ENCODE peak calls at places on chromosomes 6 and 20, in seven cellular contexts. U is endodermal cell, D is Karpas-422, C is lower lobe of right lung, E is tibial nerve, M is keratinocyte, F is pancreas. K is an unnamed sample.
A peak's percentile ranks its signal among the peaks of the same experiment; 100 is the strongest.

GRCh38 chr6:113067612-113068262 is 720.6 kb downstream of the RFPL4B start:
- DNase-seq in D (no peak), M (no peak), C (no peak), U (no peak), F (no peak), E (no peak), K (no peak)

GRCh38 chr20:19889011-19889953 is 127.9 kb upstream of the NAA20 start:
- DNase-seq in D (no peak), M (no peak), E (peak; percentile 40), U (no peak), F (peak; percentile 40), C (no peak), K (peak; percentile 59)

GRCh38 chr20:19265646-19266374 is 53.4 kb downstream of the SLC24A3 start:
- DNase-seq in F (no peak), U (peak; percentile 89), C (no peak), D (peak; percentile 79), E (no peak), M (no peak), K (no peak)

GRCh38 chr6:82954937-82955577 is 110.6 kb downstream of the UBE3D start:
- DNase-seq in C (no peak), U (no peak), D (peak; percentile 73), F (no peak), E (no peak), M (no peak), K (no peak)

GRCh38 chr20:63325021-63325471 is 32.1 kb downstream of the COL20A1 start:
- DNase-seq in U (no peak), C (no peak), F (no peak), M (no peak), E (no peak), D (no peak), K (peak; percentile 34)

GRCh38 chr6:91352878-91353277 is 766.0 kb upstream of the MAP3K7 start:
- DNase-seq in F (no peak), U (no peak), C (no peak), M (no peak), D (no peak), E (no peak), K (no peak)

GRCh38 chr20:34105978-34106675 is 5.9 kb downstream of the EIF2S2 start:
- DNase-seq in F (no peak), E (no peak), M (no peak), U (no peak), C (no peak), D (no peak), K (no peak)

GRCh38 chr6:43180985-43181384 is 1.0 kb upstream of the CUL9 start:
- DNase-seq in U (no peak), E (no peak), M (no peak), F (no peak), C (no peak), D (no peak), K (no peak)

GRCh38 chr6:33128318-33128717 is 52.5 kb downstream of the HLA-DPB1 start:
- DNase-seq in F (no peak), E (no peak), C (no peak), M (no peak), U (no peak), D (no peak), K (no peak)

GRCh38 chr6:83153958-83154357 is 39.1 kb downstream of the PGM3 start:
- DNase-seq in C (no peak), D (no peak), U (no peak), M (no peak), E (no peak), F (no peak), K (no peak)

GRCh38 chr20:1474817-1475603 is 8.4 kb upstream of the NSFL1C start:
- DNase-seq in F (no peak), D (peak; percentile 70), C (no peak), E (no peak), U (peak; percentile 71), M (peak; percentile 94), K (no peak)

GRCh38 chr6:93621400-93621799 is 202.0 kb upstream of the EPHA7 start:
- DNase-seq in U (no peak), C (no peak), D (no peak), M (no peak), E (no peak), F (no peak), K (no peak)

GRCh38 chr6:131979515-131980337 is 28.6 kb upstream of the CCN2 start:
- DNase-seq in E (no peak), F (no peak), C (no peak), M (no peak), U (no peak), D (no peak), K (no peak)

GRCh38 chr20:63317601-63318291 is 24.8 kb downstream of the COL20A1 start:
- DNase-seq in M (no peak), E (no peak), F (no peak), C (no peak), U (no peak), D (no peak), K (peak; percentile 40)

GRCh38 chr20:60258255-60258863 is 300.1 kb downstream of the CDH26 start:
- DNase-seq in F (no peak), U (no peak), M (no peak), E (no peak), D (no peak), C (no peak), K (no peak)

GRCh38 chr20:19969507-19970255 is 47.5 kb upstream of the NAA20 start:
- DNase-seq in E (no peak), D (no peak), U (no peak), F (no peak), M (no peak), C (no peak), K (no peak)

GRCh38 chr20:47543006-47543431 is 41.3 kb downstream of the NCOA3 start:
- DNase-seq in E (peak; percentile 4), M (no peak), U (no peak), F (no peak), D (no peak), C (no peak), K (no peak)

GRCh38 chr6:22142931-22143330 is 153.9 kb downstream of the PRL start:
- DNase-seq in F (no peak), M (no peak), D (no peak), E (no peak), C (no peak), U (no peak), K (no peak)

GRCh38 chr20:23118144-23118543 is 32.0 kb upstream of the CD93 start:
- DNase-seq in M (no peak), D (no peak), C (no peak), E (no peak), U (no peak), F (no peak), K (peak; percentile 37)
- H3K4me1 ChIP-seq in M (peaks cover 25% of the 10 kb centered on the region), D (peaks cover 28% of the 10 kb centered on the region), C (peaks cover 42% of the 10 kb centered on the region), E (no peaks in the 10 kb centered on the region), U (no peaks in the 10 kb centered on the region), F (no peaks in the 10 kb centered on the region), K (no peaks in the 10 kb centered on the region)

GRCh38 chr20:5890773-5891441 is 59.4 kb downstream of the TRMT6 start:
- DNase-seq in E (no peak), C (no peak), U (no peak), D (no peak), M (no peak), F (no peak), K (no peak)

GRCh38 chr20:5899444-5899843 is 50.9 kb downstream of the TRMT6 start:
- DNase-seq in E (no peak), U (no peak), D (peak; percentile 5), M (no peak), C (no peak), F (no peak), K (no peak)

GRCh38 chr20:5900908-5901307 is 49.4 kb downstream of the TRMT6 start:
- DNase-seq in C (no peak), D (peak; percentile 16), E (no peak), U (no peak), F (no peak), M (no peak), K (no peak)

GRCh38 chr20:5893052-5893451 is 57.3 kb downstream of the TRMT6 start:
- DNase-seq in F (no peak), E (no peak), M (no peak), C (no peak), D (no peak), U (no peak), K (no peak)

GRCh38 chr20:5895626-5896025 is 54.7 kb downstream of the TRMT6 start:
- DNase-seq in U (no peak), E (no peak), C (no peak), M (no peak), D (no peak), F (no peak), K (no peak)
- H3K27ac ChIP-seq in U (no peak overlapping the region), E (no peak overlapping the region), C (no peak overlapping the region), M (no peak overlapping the region), D (no peak overlapping the region), F (no peak overlapping the region), K (no peak overlapping the region)

GRCh38 chr6:5764401-5764955 is 242.2 kb downstream of the NRN1 start:
- DNase-seq in E (peak; percentile 36), M (no peak), U (no peak), F (no peak), D (peak; percentile 56), C (no peak), K (peak; percentile 60)
- H3K4me3 ChIP-seq in E (no peak overlapping the region), M (no peak overlapping the region), U (no peak overlapping the region), F (no peak overlapping the region), D (peak overlapping the region; percentile 36), C (no peak overlapping the region), K (no peak overlapping the region)

GRCh38 chr20:38805502-38805957 is at the start of gene PPP1R16B:
- DNase-seq in E (no peak), M (no peak), D (peak; percentile 61), F (no peak), U (peak; percentile 92), C (peak; percentile 59), K (peak; percentile 84)

GRCh38 chr20:38804243-38804642 is 1.3 kb upstream of the PPP1R16B start:
- DNase-seq in M (no peak), D (no peak), E (no peak), C (no peak), F (no peak), U (no peak), K (no peak)

GRCh38 chr20:38804682-38805501 is 605 bp upstream of the PPP1R16B start:
- DNase-seq in D (no peak), C (peak; percentile 51), E (no peak), U (peak; percentile 84), M (no peak), F (no peak), K (peak; percentile 57)

GRCh38 chr20:38805958-38806854 is 709 bp downstream of the PPP1R16B start:
- DNase-seq in U (peak; percentile 75), E (no peak), D (no peak), M (no peak), F (no peak), C (peak; percentile 47), K (peak; percentile 77)

GRCh38 chr20:38806855-38807655 is 1.6 kb downstream of the PPP1R16B start:
- DNase-seq in D (no peak), F (no peak), C (no peak), U (peak; percentile 67), E (no peak), M (no peak), K (no peak)
- H3K4me1 ChIP-seq in D (peaks cover 11% of the 10 kb centered on the region), F (peaks cover 12% of the 10 kb centered on the region), C (peaks cover 48% of the 10 kb centered on the region), U (peaks cover 18% of the 10 kb centered on the region), E (no peaks in the 10 kb centered on the region), M (no peaks in the 10 kb centered on the region), K (no peaks in the 10 kb centered on the region)